ENCODE peak calls at places on chromosomes 12 and 14, in six cellular contexts. T, X, R, E, A and K are unnamed samples.

GRCh38 chr12:26097046-26097878 is 27.6 kb downstream of the BHLHE41 start:
- DNase-seq in X (no peak), A (no peak), R (peak), T (peak), E (peak), K (peak)

GRCh38 chr12:89138048-89138852 is 214.1 kb downstream of the DUSP6 start:
- DNase-seq in E (no peak), T (no peak), R (no peak), A (no peak), X (no peak), K (no peak)

GRCh38 chr12:123120452-123121166 is 30.3 kb downstream of the PITPNM2 start:
- DNase-seq in X (no peak), T (no peak), R (no peak), A (no peak), E (no peak), K (no peak)

GRCh38 chr12:95820096-95820703 is 29.6 kb upstream of the NTN4 start:
- DNase-seq in T (peak), E (peak), A (no peak), X (no peak), R (peak), K (peak)

GRCh38 chr14:76872796-76873432 is 46.7 kb downstream of the LRRC74A start:
- DNase-seq in A (no peak), T (no peak), X (no peak), R (peak), E (peak), K (peak)

GRCh38 chr14:59299731-59300130 is 111.3 kb downstream of the DAAM1 start:
- DNase-seq in E (no peak), R (no peak), X (no peak), A (no peak), T (no peak), K (no peak)

GRCh38 chr12:113591480-113591971 is 119.9 kb upstream of the LHX5 start:
- DNase-seq in A (no peak), X (no peak), E (no peak), R (peak), T (no peak), K (peak)

GRCh38 chr12:52200783-52201519 is 9.1 kb upstream of the KRT80 start:
- DNase-seq in T (no peak), X (no peak), R (no peak), E (no peak), A (no peak), K (no peak)

GRCh38 chr12:58302487-58303011 is 361.2 kb downstream of the ATP23 start:
- DNase-seq in E (no peak), X (no peak), A (no peak), R (no peak), T (no peak), K (no peak)

GRCh38 chr12:120642806-120643205 is 2.4 kb downstream of the CABP1 start:
- DNase-seq in T (no peak), R (no peak), A (no peak), X (no peak), E (no peak), K (no peak)

GRCh38 chr12:100826323-100826722 is 31.7 kb downstream of the ANO4 start:
- DNase-seq in E (peak), R (no peak), X (no peak), T (peak), A (no peak), K (peak)

GRCh38 chr12:100823988-100824387 is 29.4 kb downstream of the ANO4 start:
- DNase-seq in E (no peak), T (peak), X (no peak), R (no peak), A (no peak), K (no peak)

GRCh38 chr12:100830003-100830795 is 35.6 kb downstream of the ANO4 start:
- DNase-seq in A (no peak), X (no peak), E (no peak), R (no peak), T (no peak), K (peak)

GRCh38 chr12:100824476-100824875 is 29.9 kb downstream of the ANO4 start:
- DNase-seq in A (no peak), R (no peak), E (no peak), T (no peak), X (no peak), K (no peak)

DNA sequence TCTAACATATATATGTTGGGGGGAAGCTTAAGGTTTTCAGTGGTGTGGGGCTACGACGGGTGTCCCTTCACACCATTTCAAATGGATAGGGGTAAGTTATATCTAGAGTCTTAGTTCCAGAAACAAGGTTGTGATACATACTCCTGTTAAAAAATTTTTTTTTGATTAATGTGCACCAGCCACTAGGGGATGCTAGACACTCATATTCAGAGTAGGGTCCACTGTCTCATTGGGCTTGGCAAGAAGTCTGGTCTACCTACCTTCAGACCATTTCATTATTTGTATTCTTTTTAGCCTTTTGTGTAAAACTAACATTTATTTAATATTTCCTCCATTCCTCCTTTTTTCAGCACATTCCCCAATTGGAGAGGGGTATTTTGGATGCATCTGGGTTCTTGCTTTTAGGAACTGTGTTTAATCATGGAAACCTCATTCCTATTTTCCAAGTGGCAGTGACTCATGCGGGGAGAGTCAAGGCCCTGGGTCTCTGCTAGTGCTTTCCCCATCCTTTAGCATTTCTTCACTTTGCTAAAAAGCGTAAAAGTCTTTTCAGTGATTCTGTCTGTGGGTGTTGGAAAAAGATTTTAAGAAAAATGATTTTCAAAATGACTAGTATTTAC is 33.4 kb downstream of the ANO4 start:
- DNase-seq in R (peak), X (no peak), A (no peak), T (peak), E (peak), K (no peak)
- TF ChIP-seq JUND in R (no peak), X (no peak), A (no peak), T (no peak), E (no peak), K (no peak)

DNA sequence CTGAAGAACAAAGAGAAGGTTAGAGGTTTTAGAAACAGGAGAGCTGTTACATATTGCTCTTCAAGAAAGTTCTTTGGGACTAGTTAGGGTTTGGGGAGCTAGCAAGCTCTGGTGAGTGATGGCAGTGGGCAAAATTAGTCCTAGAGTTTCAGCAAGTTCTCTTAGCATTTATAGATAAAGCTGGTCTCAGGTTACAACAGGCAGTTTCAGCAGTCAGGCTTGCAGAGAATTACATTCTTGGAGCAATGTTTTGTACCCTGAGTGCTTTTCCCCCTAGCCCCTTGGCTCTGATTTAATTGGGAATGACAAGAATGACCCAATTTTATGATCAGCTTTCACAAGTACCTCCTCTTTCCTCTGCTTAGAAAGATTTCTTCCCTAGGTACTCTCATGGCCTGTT is 21.4 kb upstream of the EID3 start:
- DNase-seq in T (no peak), A (no peak), R (no peak), X (no peak), E (no peak), K (no peak)
- TF ChIP-seq JUND in T (no peak), A (no peak), R (no peak), X (no peak), E (no peak), K (no peak)

DNA sequence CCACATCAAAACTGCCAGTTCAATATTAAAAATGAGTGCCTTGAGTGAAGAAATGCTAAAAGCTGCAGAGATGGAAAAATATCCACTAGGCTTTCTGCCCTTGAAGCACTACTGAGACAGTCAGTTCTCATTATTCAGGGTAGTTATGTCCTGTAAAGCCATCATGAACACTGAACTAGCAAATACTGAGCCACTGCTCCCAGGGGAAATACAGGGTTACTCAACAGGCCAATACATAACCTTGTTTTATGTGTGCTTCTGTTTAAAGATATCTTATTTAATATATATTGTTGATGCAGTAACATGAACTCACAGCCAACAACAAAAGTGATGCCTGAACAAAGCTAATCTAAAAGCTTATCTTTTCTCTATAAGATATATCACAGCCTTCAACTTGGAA is 3.3 kb downstream of the RAD52 start:
- DNase-seq in E (no peak), A (no peak), R (no peak), X (peak), T (no peak), K (no peak)
- TF ChIP-seq JUND in E (no peak), A (no peak), R (no peak), X (no peak), T (no peak), K (no peak)

DNA sequence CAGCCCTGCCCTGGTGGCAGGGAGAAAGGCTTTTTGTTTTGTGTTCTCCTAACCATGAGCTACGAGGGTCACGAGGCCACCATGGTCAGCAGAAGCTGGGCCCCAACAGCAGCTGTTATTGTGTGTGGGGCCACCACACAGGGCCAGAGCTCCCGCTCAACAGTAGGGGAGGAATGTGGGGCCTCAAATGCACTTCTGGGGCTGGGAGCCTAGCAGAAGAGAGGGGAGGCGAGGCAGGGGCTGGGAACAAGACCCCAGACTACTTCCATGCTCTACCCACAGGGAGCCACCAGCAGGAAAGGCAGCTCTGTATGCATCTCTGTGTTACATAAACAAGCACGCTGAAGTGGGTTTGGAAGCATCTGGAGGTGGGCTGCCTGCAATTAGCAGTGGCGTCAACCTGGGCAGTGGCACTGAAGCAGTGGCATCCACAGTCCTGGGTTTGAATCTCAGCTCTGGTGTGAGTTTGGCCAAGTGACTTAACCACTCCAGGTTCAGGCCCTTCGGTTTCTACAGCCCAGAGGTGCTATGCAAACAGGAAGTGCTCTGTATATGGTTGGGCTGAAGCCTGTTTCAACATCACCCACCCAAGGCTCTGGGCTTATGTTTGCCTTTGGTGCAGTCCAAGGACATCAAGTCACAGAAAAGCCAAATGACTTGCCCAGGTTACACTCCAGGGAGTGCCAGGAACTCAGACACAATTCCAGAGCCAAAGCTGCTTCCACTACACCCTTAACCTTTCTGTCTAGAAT is 16.2 kb downstream of the GLTP start:
- DNase-seq in R (no peak), A (no peak), E (peak), X (no peak), T (no peak), K (no peak)
- TF ChIP-seq JUND in R (no peak), A (no peak), E (peak), X (no peak), T (no peak), K (no peak)